ENCODE peak calls at places on chromosomes 1 and 21, in seven cellular contexts. One of them, this sample, is unnamed. For H3K9me3, the result is how much of the 10 kb centered on the place peaks cover.

GRCh38 chr21:45972716-45973474 is 8.7 kb upstream of the COL6A1 start:
- DNase-seq in aorta: peak
- DNase-seq in mesenchymal stem cell: peak
- DNase-seq in iPS DF 6.9: no peak
- DNase-seq in A549: no peak
- DNase-seq in pancreas: no peak
- DNase-seq in body of pancreas: peak
- DNase-seq in this sample: peak

GRCh38 chr1:50609508-50609907 is 186.3 kb upstream of the DMRTA2 start:
- DNase-seq in aorta: no peak
- DNase-seq in mesenchymal stem cell: no peak
- DNase-seq in iPS DF 6.9: no peak
- DNase-seq in A549: no peak
- DNase-seq in pancreas: no peak
- DNase-seq in body of pancreas: no peak
- DNase-seq in this sample: no peak

GRCh38 chr1:34988147-34988546 is 3.0 kb upstream of the TMEM35B start:
- DNase-seq in aorta: no peak
- DNase-seq in mesenchymal stem cell: no peak
- DNase-seq in iPS DF 6.9: no peak
- DNase-seq in A549: no peak
- DNase-seq in pancreas: no peak
- DNase-seq in body of pancreas: no peak
- DNase-seq in this sample: no peak

GRCh38 chr21:45317401-45318145 is 29.9 kb upstream of the POFUT2 start:
- DNase-seq in aorta: peak
- DNase-seq in mesenchymal stem cell: peak
- DNase-seq in iPS DF 6.9: no peak
- DNase-seq in A549: peak
- DNase-seq in pancreas: no peak
- DNase-seq in body of pancreas: no peak
- DNase-seq in this sample: peak

GRCh38 chr1:9835758-9836631 is 12.2 kb upstream of the CLSTN1 start:
- DNase-seq in aorta: no peak
- DNase-seq in mesenchymal stem cell: peak
- DNase-seq in iPS DF 6.9: no peak
- DNase-seq in A549: no peak
- DNase-seq in pancreas: no peak
- DNase-seq in body of pancreas: no peak
- DNase-seq in this sample: peak

GRCh38 chr1:114076308-114076707 is 77.4 kb downstream of the SYT6 start:
- DNase-seq in aorta: no peak
- DNase-seq in mesenchymal stem cell: no peak
- DNase-seq in iPS DF 6.9: no peak
- DNase-seq in A549: no peak
- DNase-seq in pancreas: no peak
- DNase-seq in body of pancreas: no peak
- DNase-seq in this sample: no peak

GRCh38 chr1:166905930-166906329 is 29.9 kb upstream of the TADA1 start:
- DNase-seq in aorta: no peak
- DNase-seq in mesenchymal stem cell: peak
- DNase-seq in iPS DF 6.9: no peak
- DNase-seq in A549: no peak
- DNase-seq in pancreas: no peak
- DNase-seq in body of pancreas: no peak
- DNase-seq in this sample: peak

GRCh38 chr1:94962745-94963265 is 35.9 kb upstream of the CNN3 start:
- DNase-seq in aorta: no peak
- DNase-seq in mesenchymal stem cell: peak
- DNase-seq in iPS DF 6.9: no peak
- DNase-seq in A549: no peak
- DNase-seq in pancreas: peak
- DNase-seq in body of pancreas: peak
- DNase-seq in this sample: peak

GRCh38 chr1:241799414-241799813 is 48.6 kb upstream of the EXO1 start:
- DNase-seq in aorta: no peak
- DNase-seq in mesenchymal stem cell: peak
- DNase-seq in iPS DF 6.9: no peak
- DNase-seq in A549: no peak
- DNase-seq in pancreas: no peak
- DNase-seq in body of pancreas: no peak
- DNase-seq in this sample: peak

GRCh38 chr1:85417017-85417416 is 47.9 kb downstream of the DDAH1 start:
- DNase-seq in aorta: no peak
- DNase-seq in mesenchymal stem cell: no peak
- DNase-seq in iPS DF 6.9: no peak
- DNase-seq in A549: no peak
- DNase-seq in pancreas: no peak
- DNase-seq in body of pancreas: no peak
- DNase-seq in this sample: no peak

GRCh38 chr1:55275151-55275748 is 60.1 kb upstream of the USP24 start:
- DNase-seq in aorta: no peak
- DNase-seq in mesenchymal stem cell: no peak
- DNase-seq in iPS DF 6.9: no peak
- DNase-seq in A549: no peak
- DNase-seq in pancreas: no peak
- DNase-seq in body of pancreas: no peak
- DNase-seq in this sample: no peak

GRCh38 chr1:27664291-27664690 is 7.7 kb downstream of the IFI6 start:
- DNase-seq in aorta: no peak
- DNase-seq in mesenchymal stem cell: no peak
- DNase-seq in iPS DF 6.9: no peak
- DNase-seq in A549: no peak
- DNase-seq in pancreas: no peak
- DNase-seq in body of pancreas: no peak
- DNase-seq in this sample: no peak

GRCh38 chr1:6181347-6181770 is 1.2 kb upstream of the CHD5 start:
- DNase-seq in aorta: no peak
- DNase-seq in mesenchymal stem cell: no peak
- DNase-seq in iPS DF 6.9: no peak
- DNase-seq in A549: no peak
- DNase-seq in pancreas: no peak
- DNase-seq in body of pancreas: no peak
- DNase-seq in this sample: peak

GRCh38 chr1:227999056-227999930 is 7.5 kb upstream of the WNT3A start:
- DNase-seq in aorta: peak
- DNase-seq in mesenchymal stem cell: peak
- DNase-seq in iPS DF 6.9: peak
- DNase-seq in A549: peak
- DNase-seq in pancreas: peak
- DNase-seq in body of pancreas: peak
- DNase-seq in this sample: peak

GRCh38 chr1:151005729-151006330 is 872 bp downstream of the MINDY1 start:
- DNase-seq in aorta: no peak
- DNase-seq in mesenchymal stem cell: no peak
- DNase-seq in iPS DF 6.9: no peak
- DNase-seq in A549: no peak
- DNase-seq in pancreas: no peak
- DNase-seq in body of pancreas: no peak
- DNase-seq in this sample: peak

GRCh38 chr21:38804030-38804616 is 1.6 kb upstream of the ETS2 start:
- DNase-seq in aorta: no peak
- DNase-seq in mesenchymal stem cell: peak
- DNase-seq in iPS DF 6.9: no peak
- DNase-seq in A549: no peak
- DNase-seq in pancreas: no peak
- DNase-seq in body of pancreas: no peak
- DNase-seq in this sample: no peak

GRCh38 chr1:233473549-233474204 is 140.2 kb upstream of the KCNK1 start:
- DNase-seq in aorta: no peak
- DNase-seq in mesenchymal stem cell: no peak
- DNase-seq in iPS DF 6.9: no peak
- DNase-seq in A549: no peak
- DNase-seq in pancreas: no peak
- DNase-seq in body of pancreas: no peak
- DNase-seq in this sample: no peak

GRCh38 chr1:92922378-92923035 is 38.8 kb downstream of the DIPK1A start:
- DNase-seq in aorta: no peak
- DNase-seq in mesenchymal stem cell: no peak
- DNase-seq in iPS DF 6.9: no peak
- DNase-seq in A549: peak
- DNase-seq in pancreas: no peak
- DNase-seq in body of pancreas: no peak
- DNase-seq in this sample: peak

GRCh38 chr21:43024737-43025136 is 50.4 kb downstream of the PKNOX1 start:
- DNase-seq in aorta: no peak
- DNase-seq in mesenchymal stem cell: no peak
- DNase-seq in iPS DF 6.9: no peak
- DNase-seq in A549: no peak
- DNase-seq in pancreas: no peak
- DNase-seq in body of pancreas: no peak
- DNase-seq in this sample: no peak

GRCh38 chr1:68116643-68117235 is 66.3 kb upstream of the DIRAS3 start:
- DNase-seq in aorta: no peak
- DNase-seq in mesenchymal stem cell: peak
- DNase-seq in iPS DF 6.9: peak
- DNase-seq in A549: peak
- DNase-seq in pancreas: peak
- DNase-seq in body of pancreas: peak
- DNase-seq in this sample: peak

GRCh38 chr1:213779228-213779627 is 208.5 kb upstream of the PROX1 start:
- DNase-seq in aorta: no peak
- DNase-seq in mesenchymal stem cell: no peak
- DNase-seq in iPS DF 6.9: no peak
- DNase-seq in A549: peak
- DNase-seq in pancreas: no peak
- DNase-seq in body of pancreas: no peak
- DNase-seq in this sample: no peak

GRCh38 chr1:67752306-67752705 is 67.3 kb downstream of the GADD45A start:
- DNase-seq in aorta: no peak
- DNase-seq in mesenchymal stem cell: no peak
- DNase-seq in iPS DF 6.9: no peak
- DNase-seq in A549: no peak
- DNase-seq in pancreas: no peak
- DNase-seq in body of pancreas: no peak
- DNase-seq in this sample: no peak

DNA sequence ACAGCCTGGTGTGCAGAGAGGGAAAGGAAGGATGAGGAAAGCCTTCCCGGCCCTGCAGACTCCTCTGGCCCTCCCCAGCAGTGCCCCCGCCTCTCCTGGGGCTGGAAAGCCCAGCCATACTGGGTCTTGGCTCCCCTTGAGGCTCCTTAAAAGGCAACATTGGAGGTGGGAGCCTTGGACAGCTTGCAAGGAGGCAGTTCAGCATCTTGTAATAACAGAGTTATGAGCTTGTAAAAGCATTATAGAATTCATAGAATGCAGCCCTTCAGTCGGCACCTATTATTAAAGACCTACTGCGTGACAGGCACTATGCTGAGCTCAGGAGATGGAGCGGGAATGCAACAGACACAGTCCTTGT is 4.2 kb downstream of the TINAGL1 start:
- DNase-seq in aorta: peak
- DNase-seq in mesenchymal stem cell: no peak
- DNase-seq in iPS DF 6.9: no peak
- DNase-seq in A549: no peak
- DNase-seq in pancreas: no peak
- DNase-seq in body of pancreas: no peak
- DNase-seq in this sample: no peak
- H3K4me3 ChIP-seq in aorta: peak
- H3K4me3 ChIP-seq in mesenchymal stem cell: no peak
- H3K4me3 ChIP-seq in iPS DF 6.9: no peak
- H3K4me3 ChIP-seq in A549: no peak
- H3K4me3 ChIP-seq in pancreas: no peak
- H3K4me3 ChIP-seq in body of pancreas: no peak
- H3K4me3 ChIP-seq in this sample: no peak

GRCh38 chr1:65524931-65525296 is 104.4 kb downstream of the LEPR start:
- DNase-seq in aorta: no peak
- DNase-seq in mesenchymal stem cell: no peak
- DNase-seq in iPS DF 6.9: no peak
- DNase-seq in A549: no peak
- DNase-seq in pancreas: no peak
- DNase-seq in body of pancreas: no peak
- DNase-seq in this sample: no peak
- H3K9me3 ChIP-seq in aorta: under half
- H3K9me3 ChIP-seq in mesenchymal stem cell: under half
- H3K9me3 ChIP-seq in iPS DF 6.9: under half
- H3K9me3 ChIP-seq in A549: under half
- H3K9me3 ChIP-seq in pancreas: under half
- H3K9me3 ChIP-seq in body of pancreas: under half
- H3K9me3 ChIP-seq in this sample: under half

GRCh38 chr1:159946242-159947187 is 1.1 kb upstream of the IGSF9 start:
- DNase-seq in aorta: no peak
- DNase-seq in mesenchymal stem cell: no peak
- DNase-seq in iPS DF 6.9: no peak
- DNase-seq in A549: no peak
- DNase-seq in pancreas: no peak
- DNase-seq in body of pancreas: no peak
- DNase-seq in this sample: peak
- H3K4me3 ChIP-seq in aorta: no peak
- H3K4me3 ChIP-seq in mesenchymal stem cell: no peak
- H3K4me3 ChIP-seq in iPS DF 6.9: peak
- H3K4me3 ChIP-seq in A549: peak
- H3K4me3 ChIP-seq in pancreas: peak
- H3K4me3 ChIP-seq in body of pancreas: no peak
- H3K4me3 ChIP-seq in this sample: peak

GRCh38 chr21:7951854-7952519 is 2569.4 kb upstream of the TPTE start:
- DNase-seq in aorta: no peak
- DNase-seq in mesenchymal stem cell: no peak
- DNase-seq in iPS DF 6.9: no peak
- DNase-seq in A549: no peak
- DNase-seq in pancreas: no peak
- DNase-seq in body of pancreas: no peak
- DNase-seq in this sample: no peak
- H3K9me3 ChIP-seq in aorta: under half
- H3K9me3 ChIP-seq in mesenchymal stem cell: half or more
- H3K9me3 ChIP-seq in iPS DF 6.9: under half
- H3K9me3 ChIP-seq in A549: under half
- H3K9me3 ChIP-seq in pancreas: under half
- H3K9me3 ChIP-seq in body of pancreas: half or more
- H3K9me3 ChIP-seq in this sample: half or more

DNA sequence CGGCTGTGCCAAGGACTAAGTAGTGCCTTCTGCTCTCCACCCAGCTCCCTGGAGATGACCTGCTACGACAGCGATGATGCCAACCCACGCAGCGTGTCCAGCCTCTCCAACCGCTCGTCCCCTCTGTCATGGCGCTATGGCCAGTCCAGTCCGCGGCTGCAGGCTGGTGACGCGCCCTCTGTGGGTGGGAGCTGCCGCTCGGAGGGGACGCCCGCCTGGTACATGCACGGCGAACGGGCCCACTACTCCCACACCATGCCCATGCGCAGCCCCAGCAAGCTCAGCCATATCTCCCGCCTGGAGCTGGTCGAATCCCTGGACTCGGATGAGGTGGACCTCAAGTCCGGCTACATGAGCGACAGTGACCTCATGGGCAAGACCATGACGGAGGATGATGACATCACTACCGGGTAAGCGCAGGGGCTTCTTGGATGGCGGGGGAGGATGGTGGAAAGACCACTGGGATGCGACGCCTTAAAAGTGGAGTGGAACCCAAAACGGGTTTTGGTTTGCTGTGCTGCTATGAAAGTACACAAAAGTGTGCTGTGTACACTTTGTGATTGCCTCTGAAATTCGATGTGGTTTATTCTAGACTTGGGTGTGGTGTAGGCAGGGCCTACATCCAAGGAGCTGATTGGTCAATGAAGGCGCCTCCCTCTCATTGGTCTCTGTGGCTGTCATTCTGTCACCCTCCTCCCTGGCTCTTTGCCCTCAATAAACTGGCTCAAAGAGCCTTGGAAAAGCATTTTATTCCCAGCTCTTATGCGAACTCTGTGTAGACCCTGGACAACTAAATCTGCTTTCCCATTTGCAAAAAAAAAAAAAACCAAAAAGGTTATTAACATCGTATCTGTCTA is 110.4 kb upstream of the IPO9 start:
- DNase-seq in aorta: no peak
- DNase-seq in mesenchymal stem cell: no peak
- DNase-seq in iPS DF 6.9: no peak
- DNase-seq in A549: peak
- DNase-seq in pancreas: no peak
- DNase-seq in body of pancreas: no peak
- DNase-seq in this sample: no peak
- H3K4me3 ChIP-seq in aorta: no peak
- H3K4me3 ChIP-seq in mesenchymal stem cell: peak
- H3K4me3 ChIP-seq in iPS DF 6.9: no peak
- H3K4me3 ChIP-seq in A549: no peak
- H3K4me3 ChIP-seq in pancreas: no peak
- H3K4me3 ChIP-seq in body of pancreas: no peak
- H3K4me3 ChIP-seq in this sample: no peak